ENCODE peak calls at places on chromosomes 12 and 14, in eight cellular contexts. O, X, V, T, E, Y, Q and D are unnamed samples.

GRCh38 chr12:69904761-69905160 is 79.7 kb downstream of the MYRFL start:
- DNase-seq in O (no peak), X (no peak), V (no peak), T (peak; percentile 51), E (peak; percentile 33), Y (peak; percentile 63), Q (peak; percentile 92), D (no peak)

GRCh38 chr14:61140872-61141271 is 140.3 kb downstream of the TMEM30B start:
- DNase-seq in O (no peak), X (no peak), V (no peak), T (peak; percentile 96), E (peak; percentile 86), Y (no peak), Q (peak; percentile 53), D (no peak)

GRCh38 chr12:51082561-51083139 is 746 bp downstream of the CSRNP2 start:
- DNase-seq in O (no peak), X (no peak), V (peak; percentile 22), T (peak; percentile 39), E (no peak), Y (no peak), Q (peak; percentile 27), D (no peak)

GRCh38 chr12:102763016-102763415 is 154.0 kb downstream of the PAH start:
- DNase-seq in O (no peak), X (no peak), V (no peak), T (no peak), E (no peak), Y (no peak), Q (no peak), D (no peak)

GRCh38 chr12:47828967-47829482 is 9.3 kb upstream of the HDAC7 start:
- DNase-seq in O (peak; percentile 33), X (peak; percentile 82), V (peak; percentile 82), T (peak; percentile 59), E (no peak), Y (no peak), Q (peak; percentile 79), D (peak; percentile 70)

GRCh38 chr14:75369506-75369905 is 58.3 kb upstream of the JDP2 start:
- DNase-seq in O (no peak), X (no peak), V (no peak), T (no peak), E (no peak), Y (no peak), Q (peak; percentile 28), D (no peak)

GRCh38 chr14:26128931-26129674 is 468.7 kb downstream of the NOVA1 start:
- DNase-seq in O (no peak), X (no peak), V (no peak), T (no peak), E (peak; percentile 62), Y (no peak), Q (no peak), D (no peak)

GRCh38 chr12:108638141-108638823 is 4.6 kb upstream of the SELPLG start:
- DNase-seq in O (peak; percentile 60), X (peak; percentile 22), V (peak; percentile 42), T (no peak), E (no peak), Y (no peak), Q (no peak), D (no peak)

GRCh38 chr12:41034686-41035085 is 153.4 kb upstream of the PDZRN4 start:
- DNase-seq in O (no peak), X (no peak), V (no peak), T (peak; percentile 16), E (peak; percentile 51), Y (no peak), Q (no peak), D (no peak)

GRCh38 chr12:94714378-94714777 is 64.0 kb upstream of the TMCC3 start:
- DNase-seq in O (no peak), X (no peak), V (no peak), T (peak; percentile 34), E (peak; percentile 34), Y (no peak), Q (no peak), D (no peak)

GRCh38 chr12:53568428-53569173 is 57.6 kb downstream of the ATF7 start:
- DNase-seq in O (no peak), X (no peak), V (no peak), T (no peak), E (no peak), Y (no peak), Q (no peak), D (no peak)

GRCh38 chr12:122834921-122835692 is at the start of gene HIP1R:
- DNase-seq in O (peak; percentile 34), X (peak; percentile 64), V (peak; percentile 71), T (no peak), E (no peak), Y (no peak), Q (no peak), D (peak; percentile 34)

GRCh38 chr14:51922624-51923023 is 62.2 kb downstream of the GNG2 start:
- DNase-seq in O (peak; percentile 58), X (no peak), V (no peak), T (peak; percentile 63), E (no peak), Y (no peak), Q (peak; percentile 9), D (no peak)

GRCh38 chr12:113997365-113997764 is 31.2 kb upstream of the RBM19 start:
- DNase-seq in O (no peak), X (no peak), V (no peak), T (no peak), E (no peak), Y (no peak), Q (no peak), D (no peak)

GRCh38 chr12:114476159-114476558 is 70.2 kb upstream of the TBX5 start:
- DNase-seq in O (no peak), X (no peak), V (no peak), T (peak; percentile 66), E (no peak), Y (no peak), Q (peak; percentile 60), D (no peak)

GRCh38 chr14:88695873-88696272 is 96.9 kb downstream of the EML5 start:
- DNase-seq in O (no peak), X (no peak), V (no peak), T (peak; percentile 30), E (peak; percentile 23), Y (peak; percentile 9), Q (peak; percentile 25), D (no peak)

GRCh38 chr14:104343690-104344640 is 205.6 kb downstream of the KIF26A start:
- DNase-seq in O (no peak), X (peak; percentile 24), V (no peak), T (no peak), E (no peak), Y (no peak), Q (no peak), D (no peak)
- TF ChIP-seq CTCF in O (no peak), X (no peak), V (no peak), T (no peak), E (no peak), Y (no peak), Q (no peak), D (no peak)

GRCh38 chr12:78562358-78563205 is 302.0 kb upstream of the SYT1 start:
- DNase-seq in O (no peak), X (no peak), V (no peak), T (peak; percentile 2), E (no peak), Y (no peak), Q (peak; percentile 19), D (no peak)
- TF ChIP-seq CTCF in O (peak; percentile 55), X (no peak), V (no peak), T (peak; percentile 22), E (peak; percentile 39), Y (peak; percentile 44), Q (peak; percentile 49), D (peak; percentile 27)

DNA sequence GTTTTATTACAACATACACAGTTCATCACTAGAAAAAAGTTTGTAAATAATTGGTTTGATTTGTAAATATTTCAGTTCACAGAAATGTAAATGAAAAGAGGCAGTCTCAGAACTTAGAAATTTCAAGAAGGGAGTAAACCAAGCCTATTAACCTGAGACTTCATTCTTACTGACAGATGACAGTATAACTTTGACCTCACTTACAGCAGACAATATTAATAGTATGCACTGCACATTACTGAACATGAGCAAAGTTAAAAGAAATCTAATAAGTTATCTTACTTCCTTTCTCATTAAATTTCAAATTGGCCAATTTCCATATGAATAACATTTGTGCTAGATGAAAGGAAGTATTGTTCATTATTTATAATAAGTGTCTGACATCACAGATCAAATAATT is 235.8 kb downstream of the SLC6A15 start:
- DNase-seq in O (no peak), X (no peak), V (no peak), T (no peak), E (no peak), Y (no peak), Q (no peak), D (no peak)
- TF ChIP-seq CTCF in O (no peak), X (no peak), V (no peak), T (no peak), E (no peak), Y (no peak), Q (no peak), D (no peak)

GRCh38 chr12:62205348-62205747 is 54.9 kb upstream of the USP15 start:
- DNase-seq in O (no peak), X (no peak), V (no peak), T (no peak), E (no peak), Y (no peak), Q (no peak), D (peak; percentile 81)

GRCh38 chr12:62207248-62207647 is 53.0 kb upstream of the USP15 start:
- DNase-seq in O (no peak), X (no peak), V (no peak), T (no peak), E (no peak), Y (no peak), Q (no peak), D (no peak)

GRCh38 chr12:62214847-62215246 is 45.4 kb upstream of the USP15 start:
- DNase-seq in O (no peak), X (no peak), V (no peak), T (no peak), E (no peak), Y (no peak), Q (no peak), D (no peak)

GRCh38 chr12:62211510-62211909 is 48.7 kb upstream of the USP15 start:
- DNase-seq in O (no peak), X (no peak), V (no peak), T (no peak), E (no peak), Y (no peak), Q (no peak), D (no peak)

DNA sequence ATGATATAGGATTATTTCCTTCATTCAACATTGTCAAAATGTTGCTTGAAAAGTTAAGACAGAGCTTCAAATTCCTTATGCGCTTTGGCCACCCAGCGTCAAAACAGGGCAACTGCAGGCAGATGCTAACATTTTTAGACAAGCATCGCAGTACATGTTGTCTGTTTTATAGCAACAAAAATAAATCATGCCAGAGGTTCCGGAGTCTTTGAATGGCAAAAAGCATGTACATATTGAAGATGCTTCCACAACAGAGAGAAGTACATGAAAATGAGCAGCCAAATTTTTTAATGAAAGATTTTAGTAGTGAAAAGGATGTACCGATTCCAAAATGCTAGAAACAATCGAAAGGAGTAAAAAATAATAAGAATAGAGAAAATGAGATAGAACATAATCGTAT is 49.8 kb upstream of the USP15 start:
- DNase-seq in O (peak; percentile 40), X (peak; percentile 33), V (peak; percentile 28), T (peak; percentile 52), E (peak; percentile 24), Y (no peak), Q (peak; percentile 50), D (peak; percentile 34)
- TF ChIP-seq CTCF in O (peak; percentile 85), X (peak; percentile 33), V (peak; percentile 76), T (peak; percentile 69), E (peak; percentile 97), Y (peak; percentile 91), Q (peak; percentile 90), D (peak; percentile 64)